ENCODE peak calls at places on chromosomes 1 and 21, in four cellular contexts. One of them, this sample, is unnamed.

GRCh38 chr1:59124166-59124565 is 172.7 kb upstream of the FGGY start:
- DNase-seq in IMR-90: peak
- DNase-seq in left lung: no peak
- DNase-seq in sigmoid colon: no peak
- DNase-seq in this sample: no peak

GRCh38 chr1:233033366-233033765 is 83.0 kb downstream of the NTPCR start:
- DNase-seq in sigmoid colon: no peak
- DNase-seq in IMR-90: peak
- DNase-seq in left lung: no peak
- DNase-seq in this sample: no peak

GRCh38 chr1:107187399-107187798 is 46.6 kb downstream of the NTNG1 start:
- DNase-seq in left lung: no peak
- DNase-seq in IMR-90: no peak
- DNase-seq in sigmoid colon: no peak
- DNase-seq in this sample: no peak

GRCh38 chr1:5551274-5551966 is 440.8 kb downstream of the NPHP4 start:
- DNase-seq in IMR-90: no peak
- DNase-seq in sigmoid colon: no peak
- DNase-seq in left lung: no peak
- DNase-seq in this sample: no peak

GRCh38 chr1:18118078-18118477 is 10.5 kb downstream of the IGSF21 start:
- DNase-seq in sigmoid colon: no peak
- DNase-seq in IMR-90: no peak
- DNase-seq in left lung: no peak
- DNase-seq in this sample: no peak

GRCh38 chr1:153534933-153535663 is 693 bp downstream of the S100A6 start:
- DNase-seq in left lung: peak
- DNase-seq in sigmoid colon: peak
- DNase-seq in IMR-90: no peak
- DNase-seq in this sample: no peak

GRCh38 chr1:111140680-111140967 is 601 bp downstream of the CEPT1 start:
- DNase-seq in IMR-90: peak
- DNase-seq in sigmoid colon: no peak
- DNase-seq in left lung: no peak
- DNase-seq in this sample: no peak

GRCh38 chr1:23282967-23283366 is 61.1 kb downstream of the HNRNPR start:
- DNase-seq in left lung: no peak
- DNase-seq in IMR-90: peak
- DNase-seq in sigmoid colon: no peak
- DNase-seq in this sample: no peak

GRCh38 chr1:105362438-105362837 is 1612.7 kb downstream of the AMY1C start:
- DNase-seq in IMR-90: no peak
- DNase-seq in left lung: no peak
- DNase-seq in sigmoid colon: no peak
- DNase-seq in this sample: no peak

GRCh38 chr21:44871576-44872265 is 1.8 kb downstream of the PTTG1IP start:
- DNase-seq in IMR-90: peak
- DNase-seq in sigmoid colon: peak
- DNase-seq in left lung: peak
- DNase-seq in this sample: peak

GRCh38 chr21:19731251-19731650 is 1267.0 kb upstream of the NCAM2 start:
- DNase-seq in sigmoid colon: no peak
- DNase-seq in IMR-90: no peak
- DNase-seq in left lung: no peak
- DNase-seq in this sample: no peak

GRCh38 chr1:1287288-1288110 is 7.3 kb downstream of the SCNN1D start:
- DNase-seq in sigmoid colon: no peak
- DNase-seq in IMR-90: no peak
- DNase-seq in left lung: no peak
- DNase-seq in this sample: no peak

GRCh38 chr1:34696230-34696629 is 58.6 kb upstream of the GJB5 start:
- DNase-seq in sigmoid colon: no peak
- DNase-seq in IMR-90: no peak
- DNase-seq in left lung: no peak
- DNase-seq in this sample: no peak

GRCh38 chr1:64263335-64263734 is 59.9 kb downstream of the UBE2U start:
- DNase-seq in left lung: no peak
- DNase-seq in IMR-90: no peak
- DNase-seq in sigmoid colon: no peak
- DNase-seq in this sample: no peak

GRCh38 chr1:70041317-70042045 is 163.9 kb downstream of the LRRC40 start:
- DNase-seq in IMR-90: no peak
- DNase-seq in sigmoid colon: no peak
- DNase-seq in left lung: no peak
- DNase-seq in this sample: no peak

GRCh38 chr1:230174765-230175747 is 108.0 kb downstream of the GALNT2 start:
- DNase-seq in left lung: no peak
- DNase-seq in sigmoid colon: no peak
- DNase-seq in IMR-90: no peak
- DNase-seq in this sample: no peak

GRCh38 chr21:30831194-30831765 is 1.7 kb upstream of the KRTAP7-1 start:
- DNase-seq in IMR-90: no peak
- DNase-seq in sigmoid colon: no peak
- DNase-seq in left lung: no peak
- DNase-seq in this sample: no peak

GRCh38 chr1:11804666-11805453 is 904 bp downstream of the MTHFR start:
- DNase-seq in left lung: no peak
- DNase-seq in IMR-90: peak
- DNase-seq in sigmoid colon: peak
- DNase-seq in this sample: no peak

GRCh38 chr1:6098303-6099215 is 52.9 kb downstream of the KCNAB2 start:
- DNase-seq in left lung: no peak
- DNase-seq in IMR-90: no peak
- DNase-seq in sigmoid colon: peak
- DNase-seq in this sample: peak

GRCh38 chr1:174692313-174692712 is 244.5 kb downstream of the GPR52 start:
- DNase-seq in sigmoid colon: no peak
- DNase-seq in IMR-90: peak
- DNase-seq in left lung: no peak
- DNase-seq in this sample: no peak

GRCh38 chr1:18575620-18576019 is 55.0 kb upstream of the PAX7 start:
- DNase-seq in left lung: peak
- DNase-seq in IMR-90: peak
- DNase-seq in sigmoid colon: peak
- DNase-seq in this sample: no peak

GRCh38 chr1:205993068-205993467 is 10.1 kb downstream of the RAB7B start:
- DNase-seq in sigmoid colon: no peak
- DNase-seq in IMR-90: no peak
- DNase-seq in left lung: no peak
- DNase-seq in this sample: no peak

GRCh38 chr1:44084998-44085675 is 33.5 kb upstream of the KLF17 start:
- DNase-seq in left lung: no peak
- DNase-seq in IMR-90: peak
- DNase-seq in sigmoid colon: no peak
- DNase-seq in this sample: no peak

GRCh38 chr1:99993468-99993845 is 23.7 kb downstream of the SLC35A3 start:
- DNase-seq in left lung: no peak
- DNase-seq in IMR-90: no peak
- DNase-seq in sigmoid colon: no peak
- DNase-seq in this sample: no peak

GRCh38 chr1:44806025-44806703 is 987 bp downstream of the DYNLT4 start:
- DNase-seq in sigmoid colon: peak
- DNase-seq in IMR-90: no peak
- DNase-seq in left lung: peak
- DNase-seq in this sample: peak

GRCh38 chr1:165793951-165794350 is 25.3 kb upstream of the TMCO1 start:
- DNase-seq in left lung: no peak
- DNase-seq in IMR-90: peak
- DNase-seq in sigmoid colon: no peak
- DNase-seq in this sample: no peak

DNA sequence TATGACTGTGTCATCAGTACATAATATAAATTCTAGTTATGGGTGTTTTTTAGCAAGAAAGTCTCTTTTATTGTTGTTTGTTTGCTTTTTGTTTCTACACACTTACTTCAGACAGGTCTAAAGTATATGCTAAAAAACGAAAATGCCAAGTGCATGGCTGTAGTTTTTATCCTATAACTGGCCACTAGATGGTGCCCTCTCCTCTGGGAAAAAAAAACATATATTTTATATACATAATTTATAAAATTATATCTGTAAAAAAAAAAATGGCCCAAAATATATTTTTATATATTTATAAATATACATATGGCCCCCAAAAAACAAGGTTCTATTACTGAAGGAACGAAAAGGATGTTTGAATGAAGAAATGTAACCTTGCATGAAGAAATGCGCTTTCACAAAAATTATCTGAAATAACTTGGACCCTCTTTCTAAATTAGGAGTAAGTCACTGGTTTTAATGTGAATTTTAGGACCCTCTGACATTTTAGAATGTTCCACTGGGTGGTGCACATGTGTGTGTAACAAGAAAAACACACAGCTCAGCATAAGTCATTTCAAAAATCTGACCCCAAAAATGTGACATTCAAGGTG is 93.5 kb downstream of the TTLL7 start:
- DNase-seq in left lung: no peak
- DNase-seq in sigmoid colon: no peak
- DNase-seq in IMR-90: peak
- DNase-seq in this sample: no peak
- TF ChIP-seq CTCF in left lung: peak
- TF ChIP-seq CTCF in sigmoid colon: peak
- TF ChIP-seq CTCF in IMR-90: peak
- TF ChIP-seq CTCF in this sample: peak

GRCh38 chr1:40979241-40980067 is at the start of gene CTPS1:
- DNase-seq in sigmoid colon: peak
- DNase-seq in left lung: peak
- DNase-seq in IMR-90: peak
- DNase-seq in this sample: peak
- TF ChIP-seq CTCF in sigmoid colon: no peak
- TF ChIP-seq CTCF in left lung: peak
- TF ChIP-seq CTCF in IMR-90: peak
- TF ChIP-seq CTCF in this sample: peak

DNA sequence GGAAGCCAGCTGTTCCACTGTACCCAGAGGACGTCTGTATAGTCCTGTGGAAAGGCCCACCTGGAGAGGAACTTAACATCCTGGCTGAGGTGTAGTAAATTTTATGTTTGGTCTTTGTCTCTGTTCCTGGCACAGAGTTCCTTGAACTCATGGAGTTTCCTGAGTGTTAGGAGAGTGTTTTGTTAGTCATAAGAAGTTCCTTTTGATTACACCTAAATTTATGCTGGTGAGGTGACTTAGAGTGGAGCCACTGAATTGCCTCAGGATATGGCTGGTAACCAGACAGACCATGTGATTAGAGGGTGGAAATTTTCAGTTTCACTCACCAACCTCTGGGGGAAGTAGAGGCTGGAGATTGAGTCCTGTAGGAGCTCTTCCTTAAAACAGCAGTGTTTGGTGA is 57.9 kb downstream of the RASAL2 start:
- DNase-seq in left lung: no peak
- DNase-seq in IMR-90: no peak
- DNase-seq in sigmoid colon: no peak
- DNase-seq in this sample: no peak
- TF ChIP-seq CTCF in left lung: no peak
- TF ChIP-seq CTCF in IMR-90: no peak
- TF ChIP-seq CTCF in sigmoid colon: no peak
- TF ChIP-seq CTCF in this sample: no peak

GRCh38 chr1:75423616-75424015 is 187.3 kb downstream of the SLC44A5 start:
- DNase-seq in left lung: no peak
- DNase-seq in IMR-90: no peak
- DNase-seq in sigmoid colon: no peak
- DNase-seq in this sample: no peak
- TF ChIP-seq CTCF in left lung: no peak
- TF ChIP-seq CTCF in IMR-90: no peak
- TF ChIP-seq CTCF in sigmoid colon: no peak
- TF ChIP-seq CTCF in this sample: no peak

GRCh38 chr1:21865943-21866628 is 54.0 kb downstream of the LDLRAD2 start:
- DNase-seq in sigmoid colon: no peak
- DNase-seq in left lung: no peak
- DNase-seq in IMR-90: no peak
- DNase-seq in this sample: no peak
- TF ChIP-seq CTCF in sigmoid colon: no peak
- TF ChIP-seq CTCF in left lung: no peak
- TF ChIP-seq CTCF in IMR-90: no peak
- TF ChIP-seq CTCF in this sample: peak

DNA sequence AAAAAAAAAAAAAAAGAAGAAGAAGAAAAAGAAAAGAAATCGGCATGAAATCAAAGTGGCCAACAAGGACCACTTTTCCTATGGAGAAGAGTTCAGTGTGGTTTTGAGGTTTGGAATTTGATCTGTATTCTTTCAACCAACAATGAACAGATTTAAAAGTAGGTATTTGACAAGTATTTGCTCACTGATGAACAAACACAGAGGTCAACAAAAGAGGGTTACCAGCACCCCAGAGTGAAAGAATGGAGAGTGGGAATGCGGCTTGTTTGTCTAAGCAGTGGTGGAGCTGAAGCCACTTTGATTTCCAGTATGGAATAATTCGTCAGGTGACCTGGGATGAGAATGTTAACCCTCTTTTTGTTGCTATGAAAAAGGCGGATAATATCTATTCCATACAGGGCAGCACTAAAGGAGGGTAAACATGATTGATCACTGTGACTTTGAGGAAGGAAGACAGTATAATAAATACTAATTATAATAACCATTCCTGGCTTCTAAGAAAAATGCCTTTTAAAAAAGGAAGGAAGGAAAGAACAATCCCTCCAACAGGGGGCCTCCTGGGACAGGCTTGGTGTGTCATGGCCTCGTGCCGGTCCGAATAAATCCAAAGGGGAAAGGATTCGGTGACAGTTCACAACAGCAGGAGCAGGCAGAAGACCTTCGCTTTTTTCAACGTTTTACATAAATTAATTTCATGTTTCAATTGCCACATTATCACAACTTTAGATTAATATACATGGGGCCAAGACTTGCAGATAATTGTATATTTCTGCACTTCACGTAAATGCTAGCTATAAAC is 37.2 kb upstream of the SIM2 start:
- DNase-seq in IMR-90: peak
- DNase-seq in sigmoid colon: no peak
- DNase-seq in left lung: no peak
- DNase-seq in this sample: no peak
- TF ChIP-seq CTCF in IMR-90: peak
- TF ChIP-seq CTCF in sigmoid colon: peak
- TF ChIP-seq CTCF in left lung: no peak
- TF ChIP-seq CTCF in this sample: peak

DNA sequence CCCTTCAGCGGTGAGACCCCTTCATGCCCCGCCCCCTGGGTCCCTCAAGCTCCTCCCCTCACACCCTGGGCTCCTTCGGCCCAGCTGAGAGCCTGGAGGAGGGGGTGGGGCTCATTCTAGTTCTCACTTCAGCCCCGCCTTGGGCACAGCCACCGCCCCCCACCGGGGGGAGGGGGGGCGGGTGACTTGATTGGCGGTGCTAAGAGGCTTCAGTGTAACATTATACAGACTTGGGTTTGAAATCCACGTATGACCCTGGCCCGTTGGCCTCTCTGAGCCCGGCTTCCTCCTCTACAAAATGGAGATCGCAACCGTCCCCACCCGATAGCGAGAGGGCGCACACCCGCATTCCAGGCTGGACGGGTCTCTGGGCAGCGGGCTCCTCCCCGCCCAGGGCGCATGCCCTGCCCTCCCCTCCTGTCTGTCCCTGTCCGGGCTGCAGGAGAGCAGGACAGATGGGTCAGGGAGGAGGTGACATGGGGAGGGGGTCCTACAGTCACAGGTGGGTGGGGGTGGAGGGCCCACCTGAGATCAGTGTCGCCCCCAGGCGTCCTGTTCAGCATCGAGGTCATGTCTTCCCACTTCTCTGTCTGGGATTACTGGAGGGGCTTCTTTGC is 5.1 kb downstream of the CLCNKB start:
- DNase-seq in IMR-90: no peak
- DNase-seq in left lung: peak
- DNase-seq in sigmoid colon: peak
- DNase-seq in this sample: no peak
- TF ChIP-seq CTCF in IMR-90: no peak
- TF ChIP-seq CTCF in left lung: no peak
- TF ChIP-seq CTCF in sigmoid colon: no peak
- TF ChIP-seq CTCF in this sample: peak

This sample was measured in chondrocyte.